ENCODE peak calls at places on chromosomes 1 and 21, in ten cellular contexts. B is psoas muscle, I is vagina, Z is stomach, S is GM23338, N is tibial nerve, P is aorta, C is PC-3, L is mesendoderm, A is heart right ventricle. O is an unnamed sample. For H3K4me1, the result is how much of the 10 kb centered on the place peaks cover.

GRCh38 chr1:229070168-229070567 is 200.7 kb upstream of the RAB4A start:
- DNase-seq in B (peak), I (peak), Z (peak), S (no peak), N (peak), P (peak), C (peak), L (no peak), A (peak), O (peak)

GRCh38 chr1:30616759-30617158 is 106.6 kb downstream of the MATN1 start:
- DNase-seq in B (no peak), I (no peak), Z (peak), S (no peak), N (no peak), P (no peak), C (no peak), L (no peak), A (no peak), O (no peak)

GRCh38 chr1:168531605-168532345 is 12.0 kb downstream of the XCL2 start:
- DNase-seq in B (no peak), I (no peak), Z (no peak), S (no peak), N (no peak), P (no peak), C (no peak), L (peak), A (no peak), O (no peak)

GRCh38 chr21:44984792-44985440 is 45.1 kb downstream of the SLX9 start:
- DNase-seq in B (peak), I (no peak), Z (no peak), S (peak), N (no peak), P (peak), C (no peak), L (peak), A (no peak), O (peak)

GRCh38 chr1:97551113-97551512 is 369.7 kb downstream of the DPYD start:
- DNase-seq in B (no peak), I (no peak), Z (no peak), S (no peak), N (no peak), P (no peak), C (no peak), L (no peak), A (no peak), O (no peak)

GRCh38 chr1:73593379-73593778 is 604.6 kb downstream of the LRRIQ3 start:
- DNase-seq in B (no peak), I (no peak), Z (peak), S (peak), N (no peak), P (no peak), C (peak), L (peak), A (no peak), O (no peak)

GRCh38 chr21:39103689-39104088 is 79.6 kb downstream of the PSMG1 start:
- DNase-seq in B (no peak), I (no peak), Z (no peak), S (no peak), N (no peak), P (no peak), C (no peak), L (no peak), A (no peak), O (no peak)

GRCh38 chr21:40215941-40216340 is 348.7 kb downstream of the PCP4 start:
- DNase-seq in B (no peak), I (no peak), Z (no peak), S (no peak), N (no peak), P (no peak), C (no peak), L (no peak), A (no peak), O (no peak)

GRCh38 chr1:19435181-19435580 is 50.2 kb downstream of the CAPZB start:
- DNase-seq in B (no peak), I (no peak), Z (no peak), S (no peak), N (no peak), P (no peak), C (no peak), L (no peak), A (no peak), O (no peak)

GRCh38 chr1:72119491-72119890 is 162.8 kb downstream of the NEGR1 start:
- DNase-seq in B (no peak), I (no peak), Z (no peak), S (no peak), N (no peak), P (no peak), C (no peak), L (no peak), A (no peak), O (no peak)

GRCh38 chr1:167440776-167441175 is 77.6 kb downstream of the CD247 start:
- DNase-seq in B (no peak), I (peak), Z (no peak), S (no peak), N (no peak), P (no peak), C (no peak), L (no peak), A (no peak), O (no peak)

GRCh38 chr1:107000907-107001306 is 55.6 kb upstream of the PRMT6 start:
- DNase-seq in B (no peak), I (no peak), Z (no peak), S (no peak), N (no peak), P (no peak), C (no peak), L (no peak), A (no peak), O (no peak)

GRCh38 chr1:234926574-234927311 is 201.9 kb downstream of the TOMM20 start:
- DNase-seq in B (no peak), I (peak), Z (no peak), S (no peak), N (no peak), P (no peak), C (no peak), L (no peak), A (no peak), O (no peak)

GRCh38 chr1:87806377-87807094 is 477.9 kb downstream of the LMO4 start:
- DNase-seq in B (no peak), I (no peak), Z (no peak), S (no peak), N (no peak), P (no peak), C (no peak), L (no peak), A (no peak), O (no peak)

GRCh38 chr1:203048555-203049051 is 22.3 kb downstream of the PPFIA4 start:
- DNase-seq in B (no peak), I (no peak), Z (no peak), S (peak), N (no peak), P (no peak), C (no peak), L (peak), A (no peak), O (no peak)

GRCh38 chr1:27862671-27863551 is 9.4 kb upstream of the THEMIS2 start:
- DNase-seq in B (peak), I (no peak), Z (no peak), S (no peak), N (no peak), P (peak), C (peak), L (peak), A (peak), O (no peak)

GRCh38 chr1:199283814-199284213 is 645.0 kb downstream of the PTPRC start:
- DNase-seq in B (no peak), I (no peak), Z (no peak), S (no peak), N (no peak), P (no peak), C (no peak), L (no peak), A (no peak), O (no peak)

GRCh38 chr1:174112489-174113162 is 46.7 kb upstream of the RABGAP1L start:
- DNase-seq in B (no peak), I (no peak), Z (no peak), S (no peak), N (no peak), P (no peak), C (no peak), L (no peak), A (no peak), O (no peak)

GRCh38 chr1:174114106-174114505 is 45.2 kb upstream of the RABGAP1L start:
- DNase-seq in B (no peak), I (no peak), Z (no peak), S (no peak), N (no peak), P (no peak), C (no peak), L (no peak), A (no peak), O (no peak)

GRCh38 chr1:174118726-174119125 is 40.6 kb upstream of the RABGAP1L start:
- DNase-seq in B (no peak), I (no peak), Z (no peak), S (no peak), N (no peak), P (no peak), C (no peak), L (no peak), A (no peak), O (no peak)

GRCh38 chr1:174116042-174116441 is 43.3 kb upstream of the RABGAP1L start:
- DNase-seq in B (no peak), I (no peak), Z (no peak), S (no peak), N (no peak), P (no peak), C (peak), L (no peak), A (no peak), O (no peak)

DNA sequence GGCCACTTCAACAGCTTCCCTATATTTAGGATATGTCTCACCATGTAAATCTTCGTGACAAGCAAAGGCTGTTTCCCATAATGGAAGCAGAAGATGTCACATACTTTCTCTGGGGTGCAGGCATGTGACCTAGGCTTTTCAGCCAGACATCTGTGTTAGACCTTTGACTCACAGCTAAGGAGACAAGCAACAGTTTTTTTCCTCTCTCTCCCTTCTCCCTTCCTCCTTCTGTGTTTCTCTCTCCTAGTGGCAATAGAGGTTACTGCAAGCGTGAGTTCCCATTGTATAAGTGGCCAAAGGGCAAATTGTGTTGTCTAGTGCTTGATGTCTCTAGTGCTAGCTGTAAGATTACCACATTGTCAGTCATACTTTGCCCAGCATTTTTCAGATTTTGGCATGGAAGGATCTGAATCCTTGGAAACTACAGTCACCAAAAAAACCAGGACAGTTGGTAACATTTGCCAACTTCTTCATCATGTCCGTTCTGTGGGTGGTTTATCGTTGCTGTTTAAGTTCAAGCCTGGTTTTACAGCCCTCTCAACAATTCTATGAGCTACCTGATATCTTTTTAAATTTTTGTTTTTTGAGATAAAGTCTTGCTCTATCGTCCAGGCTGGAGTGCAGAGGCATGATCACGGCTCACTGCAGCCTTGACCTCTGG is 44.4 kb upstream of the RABGAP1L start:
- DNase-seq in B (no peak), I (no peak), Z (no peak), S (peak), N (no peak), P (no peak), C (peak), L (peak), A (no peak), O (no peak)
- H3K4me1 ChIP-seq in B (under half), I (under half), Z (under half), S (under half), N (under half), P (under half), C (under half), L (under half), A (under half), O (under half)

DNA sequence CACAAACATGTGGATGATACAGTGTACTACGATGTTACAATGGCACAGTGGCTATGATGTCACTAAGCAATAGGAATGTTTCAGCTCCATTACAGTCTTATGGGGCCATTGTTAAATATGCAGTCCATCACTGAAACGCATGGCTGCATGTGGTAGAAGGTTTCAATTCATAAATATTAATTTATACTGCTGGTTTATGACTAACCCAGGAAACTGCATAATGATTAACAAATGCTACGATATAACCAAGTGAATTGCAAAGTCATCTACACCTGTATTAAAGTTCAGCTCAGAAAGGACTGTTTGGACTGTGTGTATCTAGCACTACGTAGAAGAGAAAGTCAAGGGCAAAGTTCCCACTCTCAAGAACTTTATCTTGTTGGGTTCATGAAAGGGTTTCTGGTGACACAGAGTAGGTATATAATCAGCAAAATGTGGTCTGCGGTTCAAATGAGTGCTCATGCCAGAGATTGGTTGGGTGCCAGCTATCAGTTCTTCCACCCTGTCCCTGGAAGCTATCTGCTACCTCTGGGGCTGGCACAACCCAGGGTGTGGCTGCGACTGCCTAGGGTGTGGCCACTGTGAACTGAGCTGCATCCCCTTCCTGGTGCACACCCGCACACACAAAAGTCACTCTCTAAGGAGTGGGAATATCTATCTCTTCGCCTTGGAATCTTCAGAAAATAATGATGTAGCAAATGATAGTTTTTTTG is 14.8 kb downstream of the MGST3 start:
- DNase-seq in B (no peak), I (no peak), Z (peak), S (no peak), N (no peak), P (no peak), C (peak), L (no peak), A (no peak), O (no peak)
- H3K4me3 ChIP-seq in B (no peak), I (no peak), Z (no peak), S (no peak), N (no peak), P (no peak), C (no peak), L (no peak), A (no peak), O (no peak)

GRCh38 chr1:7695181-7696117 is 75.6 kb upstream of the VAMP3 start:
- DNase-seq in B (no peak), I (no peak), Z (no peak), S (no peak), N (no peak), P (no peak), C (no peak), L (no peak), A (no peak), O (no peak)
- H3K27ac ChIP-seq in B (no peak), I (no peak), Z (no peak), S (no peak), N (no peak), P (no peak), C (no peak), L (no peak), A (no peak), O (no peak)

DNA sequence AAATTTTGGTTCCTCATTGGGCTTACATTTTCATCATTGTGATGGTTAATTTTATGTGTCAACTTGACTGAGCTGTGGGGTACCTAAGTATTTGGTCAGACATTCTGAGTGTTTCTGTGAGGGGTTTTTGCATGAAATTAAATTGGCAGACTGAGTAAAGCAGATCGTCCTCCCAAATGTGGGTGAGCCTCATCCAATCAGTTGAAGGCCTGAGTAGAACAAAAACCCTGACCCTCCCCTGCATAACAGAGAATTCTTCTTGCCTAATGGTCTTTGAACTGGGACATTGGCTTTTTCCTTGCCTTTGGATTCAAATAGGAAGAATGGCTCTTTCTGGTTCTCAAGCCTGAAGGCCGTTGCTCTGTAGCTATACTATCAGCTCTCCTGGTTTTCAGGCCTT is 59.1 kb upstream of the JUN start:
- DNase-seq in B (no peak), I (no peak), Z (no peak), S (no peak), N (no peak), P (no peak), C (no peak), L (no peak), A (no peak), O (no peak)
- H3K4me1 ChIP-seq in B (under half), I (under half), Z (under half), S (under half), N (under half), P (under half), C (under half), L (under half), A (under half), O (under half)

GRCh38 chr1:14945132-14946010 is 208.2 kb upstream of the TMEM51 start:
- DNase-seq in B (peak), I (no peak), Z (peak), S (peak), N (no peak), P (peak), C (peak), L (peak), A (peak), O (peak)
- H3K4me3 ChIP-seq in B (peak), I (no peak), Z (no peak), S (no peak), N (peak), P (peak), C (no peak), L (no peak), A (peak), O (no peak)

GRCh38 chr1:40708750-40709099 is 17.2 kb downstream of the NFYC start:
- DNase-seq in B (no peak), I (no peak), Z (no peak), S (peak), N (no peak), P (no peak), C (peak), L (peak), A (no peak), O (no peak)
- H3K27ac ChIP-seq in B (peak), I (peak), Z (peak), S (peak), N (peak), P (peak), C (peak), L (no peak), A (peak), O (peak)

DNA sequence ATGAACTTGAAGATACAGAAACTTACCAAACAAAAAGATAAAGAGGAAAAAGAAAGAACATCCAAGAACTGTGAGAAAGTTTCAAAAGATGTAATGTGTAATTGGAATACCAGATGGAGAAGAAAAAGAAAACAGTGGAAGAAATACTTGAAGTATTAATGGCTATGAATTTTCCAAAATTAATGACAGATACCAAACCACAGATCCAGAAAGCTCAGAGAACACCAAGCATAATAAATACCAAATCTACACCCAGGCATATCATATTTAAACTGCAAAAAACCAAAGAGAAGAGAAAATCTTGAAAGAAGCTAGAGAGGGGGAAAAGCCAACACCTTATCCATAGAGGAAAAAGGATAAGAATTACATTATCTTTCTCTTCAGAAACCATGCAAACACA is 136.4 kb downstream of the CLIC6 start:
- DNase-seq in B (no peak), I (no peak), Z (no peak), S (no peak), N (no peak), P (no peak), C (no peak), L (no peak), A (no peak), O (no peak)
- H3K4me1 ChIP-seq in B (under half), I (under half), Z (under half), S (under half), N (under half), P (under half), C (under half), L (under half), A (half or more), O (under half)

DNA sequence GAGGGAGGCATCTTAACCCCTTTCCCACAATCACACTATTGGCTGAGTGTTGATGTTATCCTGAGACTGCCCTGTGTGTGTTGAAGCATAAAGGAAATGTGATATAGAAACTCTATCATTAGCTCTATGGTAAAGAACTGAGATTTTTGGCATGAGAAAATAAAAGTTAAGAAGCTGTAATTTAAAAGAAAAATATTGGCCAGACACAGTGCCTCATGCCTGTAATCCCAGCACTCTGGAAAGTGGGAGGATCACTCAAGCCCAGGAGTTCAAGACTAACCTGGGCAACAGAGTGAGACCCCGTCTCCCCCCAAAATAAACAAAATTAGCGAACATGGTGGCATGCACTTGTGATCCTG is 14.2 kb upstream of the RIPK4 start:
- DNase-seq in B (no peak), I (no peak), Z (no peak), S (no peak), N (no peak), P (no peak), C (no peak), L (no peak), A (no peak), O (no peak)
- H3K4me3 ChIP-seq in B (no peak), I (no peak), Z (no peak), S (no peak), N (no peak), P (no peak), C (no peak), L (no peak), A (no peak), O (no peak)

DNA sequence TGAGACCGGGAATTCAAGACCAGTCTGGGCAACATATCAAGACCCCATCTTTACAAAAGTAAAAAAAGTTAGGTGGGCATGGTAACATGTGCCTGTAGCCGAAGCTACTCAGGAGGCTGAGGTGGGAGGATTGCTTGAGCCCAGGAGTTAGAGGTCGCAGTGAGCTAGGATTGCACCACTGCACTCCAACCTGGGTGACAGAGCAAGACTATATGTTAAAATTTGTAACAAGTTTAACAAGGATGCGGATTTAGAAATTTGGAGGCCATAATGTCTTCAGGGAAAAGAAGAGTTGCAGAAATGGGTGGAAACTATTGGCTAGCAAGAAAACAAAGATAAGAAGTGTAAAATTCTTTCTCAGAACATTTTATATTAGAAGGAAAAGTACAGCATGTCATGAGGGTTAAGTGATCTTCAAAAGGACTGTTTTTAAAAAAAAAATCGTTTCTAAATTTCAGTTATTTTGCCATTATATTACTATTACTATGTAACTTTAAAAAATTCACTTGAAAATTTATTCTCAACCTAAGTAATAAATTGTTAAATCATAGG is 17.6 kb downstream of the SOAT1 start:
- DNase-seq in B (no peak), I (no peak), Z (no peak), S (no peak), N (no peak), P (no peak), C (no peak), L (no peak), A (no peak), O (no peak)
- H3K27ac ChIP-seq in B (no peak), I (peak), Z (no peak), S (no peak), N (no peak), P (no peak), C (peak), L (no peak), A (no peak), O (no peak)